ENCODE peak calls at places on chromosomes 13 and 19, in seven cellular contexts. One of them, this sample, is unnamed.
A peak's percentile ranks its signal among the peaks of the same experiment; 100 is the strongest.

GRCh38 chr19:43152217-43152616 is 34.1 kb downstream of the PSG5 start:
- DNase-seq in thoracic aorta: no peak
- DNase-seq in upper lobe of right lung: no peak
- DNase-seq in adrenal gland: no peak
- DNase-seq in psoas muscle: no peak
- DNase-seq in transverse colon: no peak
- DNase-seq in heart right ventricle: no peak
- DNase-seq in this sample: no peak

GRCh38 chr13:93180376-93180966 is 46.1 kb upstream of the GPC6 start:
- DNase-seq in thoracic aorta: no peak
- DNase-seq in upper lobe of right lung: no peak
- DNase-seq in adrenal gland: no peak
- DNase-seq in psoas muscle: no peak
- DNase-seq in transverse colon: no peak
- DNase-seq in heart right ventricle: no peak
- DNase-seq in this sample: no peak

GRCh38 chr13:109533350-109533749 is 253.0 kb downstream of the IRS2 start:
- DNase-seq in thoracic aorta: no peak
- DNase-seq in upper lobe of right lung: no peak
- DNase-seq in adrenal gland: no peak
- DNase-seq in psoas muscle: no peak
- DNase-seq in transverse colon: no peak
- DNase-seq in heart right ventricle: no peak
- DNase-seq in this sample: no peak

GRCh38 chr19:17180997-17181702 is 34.0 kb upstream of the USE1 start:
- DNase-seq in thoracic aorta: no peak
- DNase-seq in upper lobe of right lung: no peak
- DNase-seq in adrenal gland: no peak
- DNase-seq in psoas muscle: no peak
- DNase-seq in transverse colon: no peak
- DNase-seq in heart right ventricle: no peak
- DNase-seq in this sample: no peak

GRCh38 chr19:45860359-45861259 is 2.3 kb downstream of the SYMPK start:
- DNase-seq in thoracic aorta: no peak
- DNase-seq in upper lobe of right lung: no peak
- DNase-seq in adrenal gland: no peak
- DNase-seq in psoas muscle: no peak
- DNase-seq in transverse colon: no peak
- DNase-seq in heart right ventricle: no peak
- DNase-seq in this sample: no peak

GRCh38 chr19:31969955-31970545 is 375.4 kb upstream of the ZNF507 start:
- DNase-seq in thoracic aorta: no peak
- DNase-seq in upper lobe of right lung: no peak
- DNase-seq in adrenal gland: peak; percentile 54
- DNase-seq in psoas muscle: no peak
- DNase-seq in transverse colon: no peak
- DNase-seq in heart right ventricle: no peak
- DNase-seq in this sample: no peak

GRCh38 chr19:964761-965694 is 19.1 kb upstream of the WDR18 start:
- DNase-seq in thoracic aorta: no peak
- DNase-seq in upper lobe of right lung: no peak
- DNase-seq in adrenal gland: no peak
- DNase-seq in psoas muscle: no peak
- DNase-seq in transverse colon: no peak
- DNase-seq in heart right ventricle: no peak
- DNase-seq in this sample: no peak

GRCh38 chr19:21092107-21092506 is 10.1 kb downstream of the ZNF714 start:
- DNase-seq in thoracic aorta: no peak
- DNase-seq in upper lobe of right lung: no peak
- DNase-seq in adrenal gland: peak; percentile 47
- DNase-seq in psoas muscle: no peak
- DNase-seq in transverse colon: no peak
- DNase-seq in heart right ventricle: no peak
- DNase-seq in this sample: no peak

GRCh38 chr13:98821372-98822237 is 69.1 kb upstream of the SLC15A1 start:
- DNase-seq in thoracic aorta: no peak
- DNase-seq in upper lobe of right lung: no peak
- DNase-seq in adrenal gland: peak; percentile 21
- DNase-seq in psoas muscle: no peak
- DNase-seq in transverse colon: no peak
- DNase-seq in heart right ventricle: no peak
- DNase-seq in this sample: peak; percentile 58

GRCh38 chr19:28168557-28168956 is 1044.4 kb downstream of the UQCRFS1 start:
- DNase-seq in thoracic aorta: no peak
- DNase-seq in upper lobe of right lung: no peak
- DNase-seq in adrenal gland: no peak
- DNase-seq in psoas muscle: no peak
- DNase-seq in transverse colon: no peak
- DNase-seq in heart right ventricle: no peak
- DNase-seq in this sample: no peak

GRCh38 chr19:7417671-7418324 is 69.1 kb downstream of the ARHGEF18 start:
- DNase-seq in thoracic aorta: no peak
- DNase-seq in upper lobe of right lung: no peak
- DNase-seq in adrenal gland: no peak
- DNase-seq in psoas muscle: no peak
- DNase-seq in transverse colon: no peak
- DNase-seq in heart right ventricle: no peak
- DNase-seq in this sample: no peak

GRCh38 chr13:110265341-110265681 is 41.6 kb downstream of the COL4A1 start:
- DNase-seq in thoracic aorta: no peak
- DNase-seq in upper lobe of right lung: no peak
- DNase-seq in adrenal gland: no peak
- DNase-seq in psoas muscle: no peak
- DNase-seq in transverse colon: no peak
- DNase-seq in heart right ventricle: no peak
- DNase-seq in this sample: no peak

GRCh38 chr19:30233375-30233774 is 138.8 kb upstream of the ZNF536 start:
- DNase-seq in thoracic aorta: no peak
- DNase-seq in upper lobe of right lung: no peak
- DNase-seq in adrenal gland: no peak
- DNase-seq in psoas muscle: no peak
- DNase-seq in transverse colon: no peak
- DNase-seq in heart right ventricle: no peak
- DNase-seq in this sample: no peak

GRCh38 chr19:49594157-49595005 is 3.4 kb downstream of the PRR12 start:
- DNase-seq in thoracic aorta: no peak
- DNase-seq in upper lobe of right lung: peak; percentile 64
- DNase-seq in adrenal gland: no peak
- DNase-seq in psoas muscle: peak; percentile 52
- DNase-seq in transverse colon: no peak
- DNase-seq in heart right ventricle: no peak
- DNase-seq in this sample: no peak

GRCh38 chr13:28584873-28585317 is 74.0 kb upstream of the POMP start:
- DNase-seq in thoracic aorta: no peak
- DNase-seq in upper lobe of right lung: no peak
- DNase-seq in adrenal gland: no peak
- DNase-seq in psoas muscle: no peak
- DNase-seq in transverse colon: no peak
- DNase-seq in heart right ventricle: no peak
- DNase-seq in this sample: no peak

GRCh38 chr13:39095500-39095899 is 57.2 kb downstream of the NHLRC3 start:
- DNase-seq in thoracic aorta: no peak
- DNase-seq in upper lobe of right lung: no peak
- DNase-seq in adrenal gland: no peak
- DNase-seq in psoas muscle: no peak
- DNase-seq in transverse colon: no peak
- DNase-seq in heart right ventricle: no peak
- DNase-seq in this sample: no peak

GRCh38 chr13:66139701-66140100 is 1090.4 kb downstream of the PCDH9 start:
- DNase-seq in thoracic aorta: no peak
- DNase-seq in upper lobe of right lung: no peak
- DNase-seq in adrenal gland: no peak
- DNase-seq in psoas muscle: no peak
- DNase-seq in transverse colon: no peak
- DNase-seq in heart right ventricle: no peak
- DNase-seq in this sample: no peak

GRCh38 chr13:110064022-110064421 is 242.9 kb downstream of the COL4A1 start:
- DNase-seq in thoracic aorta: no peak
- DNase-seq in upper lobe of right lung: no peak
- DNase-seq in adrenal gland: no peak
- DNase-seq in psoas muscle: no peak
- DNase-seq in transverse colon: no peak
- DNase-seq in heart right ventricle: no peak
- DNase-seq in this sample: no peak

GRCh38 chr19:18055967-18056366 is 30.8 kb downstream of the IL12RB1 start:
- DNase-seq in thoracic aorta: no peak
- DNase-seq in upper lobe of right lung: no peak
- DNase-seq in adrenal gland: no peak
- DNase-seq in psoas muscle: no peak
- DNase-seq in transverse colon: no peak
- DNase-seq in heart right ventricle: no peak
- DNase-seq in this sample: no peak

GRCh38 chr19:38725469-38726283 is 18.6 kb downstream of the CAPN12 start:
- DNase-seq in thoracic aorta: no peak
- DNase-seq in upper lobe of right lung: no peak
- DNase-seq in adrenal gland: peak; percentile 28
- DNase-seq in psoas muscle: no peak
- DNase-seq in transverse colon: no peak
- DNase-seq in heart right ventricle: no peak
- DNase-seq in this sample: no peak

GRCh38 chr19:38723606-38724379 is 20.5 kb downstream of the CAPN12 start:
- DNase-seq in thoracic aorta: no peak
- DNase-seq in upper lobe of right lung: no peak
- DNase-seq in adrenal gland: no peak
- DNase-seq in psoas muscle: no peak
- DNase-seq in transverse colon: no peak
- DNase-seq in heart right ventricle: no peak
- DNase-seq in this sample: no peak

GRCh38 chr19:38722947-38723605 is 21.2 kb downstream of the CAPN12 start:
- DNase-seq in thoracic aorta: no peak
- DNase-seq in upper lobe of right lung: no peak
- DNase-seq in adrenal gland: no peak
- DNase-seq in psoas muscle: no peak
- DNase-seq in transverse colon: no peak
- DNase-seq in heart right ventricle: no peak
- DNase-seq in this sample: no peak

GRCh38 chr19:38726284-38726673 is 18.0 kb downstream of the CAPN12 start:
- DNase-seq in thoracic aorta: no peak
- DNase-seq in upper lobe of right lung: no peak
- DNase-seq in adrenal gland: peak; percentile 33
- DNase-seq in psoas muscle: no peak
- DNase-seq in transverse colon: no peak
- DNase-seq in heart right ventricle: no peak
- DNase-seq in this sample: no peak

GRCh38 chr19:38724380-38724854 is 19.9 kb downstream of the CAPN12 start:
- DNase-seq in thoracic aorta: no peak
- DNase-seq in upper lobe of right lung: no peak
- DNase-seq in adrenal gland: no peak
- DNase-seq in psoas muscle: peak; percentile 61
- DNase-seq in transverse colon: no peak
- DNase-seq in heart right ventricle: no peak
- DNase-seq in this sample: no peak
- H3K4me1 ChIP-seq in thoracic aorta: peaks cover 45% of the 10 kb centered on the region
- H3K4me1 ChIP-seq in upper lobe of right lung: peaks cover 16% of the 10 kb centered on the region
- H3K4me1 ChIP-seq in adrenal gland: peaks cover 15% of the 10 kb centered on the region
- H3K4me1 ChIP-seq in psoas muscle: peaks cover 18% of the 10 kb centered on the region
- H3K4me1 ChIP-seq in transverse colon: peaks cover 6% of the 10 kb centered on the region
- H3K4me1 ChIP-seq in heart right ventricle: peaks cover 58% of the 10 kb centered on the region
- H3K4me1 ChIP-seq in this sample: peaks cover 50% of the 10 kb centered on the region

GRCh38 chr19:10289167-10289835 is 451 bp upstream of the ICAM5 start:
- DNase-seq in thoracic aorta: no peak
- DNase-seq in upper lobe of right lung: peak; percentile 86
- DNase-seq in adrenal gland: no peak
- DNase-seq in psoas muscle: peak; percentile 60
- DNase-seq in transverse colon: peak; percentile 56
- DNase-seq in heart right ventricle: no peak
- DNase-seq in this sample: no peak
- H3K4me1 ChIP-seq in thoracic aorta: peaks cover 58% of the 10 kb centered on the region
- H3K4me1 ChIP-seq in upper lobe of right lung: peaks cover 79% of the 10 kb centered on the region
- H3K4me1 ChIP-seq in adrenal gland: peaks cover 35% of the 10 kb centered on the region
- H3K4me1 ChIP-seq in psoas muscle: peaks cover 43% of the 10 kb centered on the region
- H3K4me1 ChIP-seq in transverse colon: peaks cover 64% of the 10 kb centered on the region
- H3K4me1 ChIP-seq in heart right ventricle: peaks cover 60% of the 10 kb centered on the region
- H3K4me1 ChIP-seq in this sample: peaks cover 59% of the 10 kb centered on the region

GRCh38 chr19:41426952-41427646 is at the start of gene B3GNT8:
- DNase-seq in thoracic aorta: peak; percentile 39
- DNase-seq in upper lobe of right lung: peak; percentile 96
- DNase-seq in adrenal gland: peak; percentile 85
- DNase-seq in psoas muscle: peak; percentile 87
- DNase-seq in transverse colon: peak; percentile 94
- DNase-seq in heart right ventricle: peak; percentile 89
- DNase-seq in this sample: peak; percentile 82
- H3K4me1 ChIP-seq in thoracic aorta: peaks cover 30% of the 10 kb centered on the region
- H3K4me1 ChIP-seq in upper lobe of right lung: peaks cover 34% of the 10 kb centered on the region
- H3K4me1 ChIP-seq in adrenal gland: peaks cover 15% of the 10 kb centered on the region
- H3K4me1 ChIP-seq in psoas muscle: peaks cover 16% of the 10 kb centered on the region
- H3K4me1 ChIP-seq in transverse colon: peaks cover 45% of the 10 kb centered on the region
- H3K4me1 ChIP-seq in heart right ventricle: peaks cover 39% of the 10 kb centered on the region
- H3K4me1 ChIP-seq in this sample: peaks cover 7% of the 10 kb centered on the region

GRCh38 chr19:15315101-15315500 is 17.2 kb downstream of the BRD4 start:
- DNase-seq in thoracic aorta: no peak
- DNase-seq in upper lobe of right lung: peak; percentile 2
- DNase-seq in adrenal gland: no peak
- DNase-seq in psoas muscle: no peak
- DNase-seq in transverse colon: no peak
- DNase-seq in heart right ventricle: no peak
- DNase-seq in this sample: no peak

GRCh38 chr19:15318241-15318691 is 14.1 kb downstream of the BRD4 start:
- DNase-seq in thoracic aorta: no peak
- DNase-seq in upper lobe of right lung: no peak
- DNase-seq in adrenal gland: peak; percentile 16
- DNase-seq in psoas muscle: no peak
- DNase-seq in transverse colon: no peak
- DNase-seq in heart right ventricle: no peak
- DNase-seq in this sample: no peak

GRCh38 chr19:15316498-15316897 is 15.8 kb downstream of the BRD4 start:
- DNase-seq in thoracic aorta: no peak
- DNase-seq in upper lobe of right lung: no peak
- DNase-seq in adrenal gland: no peak
- DNase-seq in psoas muscle: no peak
- DNase-seq in transverse colon: no peak
- DNase-seq in heart right ventricle: no peak
- DNase-seq in this sample: no peak

GRCh38 chr19:15317392-15318011 is 14.8 kb downstream of the BRD4 start:
- DNase-seq in thoracic aorta: no peak
- DNase-seq in upper lobe of right lung: no peak
- DNase-seq in adrenal gland: peak; percentile 10
- DNase-seq in psoas muscle: no peak
- DNase-seq in transverse colon: no peak
- DNase-seq in heart right ventricle: no peak
- DNase-seq in this sample: no peak

DNA sequence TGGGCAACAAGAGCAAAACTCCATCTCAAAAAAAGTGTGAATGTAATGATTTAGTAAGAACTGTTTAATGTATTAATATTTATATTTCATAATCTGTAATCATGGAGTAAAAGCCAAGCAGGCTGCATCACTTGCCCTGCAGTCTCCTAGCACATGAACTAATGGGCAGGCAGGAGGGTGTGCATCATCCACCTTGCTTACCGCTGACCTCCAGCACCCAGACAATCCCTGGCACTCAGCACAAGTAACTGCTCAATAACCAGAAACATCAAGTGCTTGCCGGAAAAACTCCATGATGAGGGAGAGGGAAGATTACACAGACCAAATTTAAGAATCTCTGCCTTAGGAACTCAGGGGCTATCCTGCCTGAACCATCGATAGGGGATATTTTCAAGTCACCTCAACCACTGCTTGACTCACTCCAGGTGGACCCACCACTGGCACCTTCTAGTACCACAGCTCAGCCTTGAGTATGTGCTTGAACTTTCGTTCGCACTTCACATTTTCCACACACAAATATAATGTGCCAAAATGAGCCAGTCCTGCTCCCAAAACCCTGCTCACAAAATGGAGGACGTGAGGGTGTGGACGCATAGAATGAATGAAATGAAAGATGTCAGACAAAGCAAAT is 18.6 kb downstream of the BRD4 start:
- DNase-seq in thoracic aorta: no peak
- DNase-seq in upper lobe of right lung: peak; percentile 29
- DNase-seq in adrenal gland: peak; percentile 45
- DNase-seq in psoas muscle: no peak
- DNase-seq in transverse colon: no peak
- DNase-seq in heart right ventricle: no peak
- DNase-seq in this sample: no peak
- H3K4me1 ChIP-seq in thoracic aorta: peaks cover 93% of the 10 kb centered on the region
- H3K4me1 ChIP-seq in upper lobe of right lung: peaks cover 71% of the 10 kb centered on the region
- H3K4me1 ChIP-seq in adrenal gland: peaks cover 38% of the 10 kb centered on the region
- H3K4me1 ChIP-seq in psoas muscle: peaks cover 74% of the 10 kb centered on the region
- H3K4me1 ChIP-seq in transverse colon: peaks cover 68% of the 10 kb centered on the region
- H3K4me1 ChIP-seq in heart right ventricle: peaks cover 69% of the 10 kb centered on the region
- H3K4me1 ChIP-seq in this sample: peaks cover 49% of the 10 kb centered on the region

This sample was measured in tibial nerve.